ENCODE peak calls at places on chromosomes 3 and 15, in eight cellular contexts. D is MM.1S; A is upper lobe of right lung; W is tibial artery; G is naive thymus-derived CD4-positive, alpha-beta T cell; X is colonic mucosa; S is heart right ventricle; O is lower lobe of right lung. Y is an unnamed sample. For H3K4me1, the result is how much of the 10 kb centered on the place peaks cover.

GRCh38 chr15:63474810-63475316 is 29.5 kb upstream of the USP3 start:
- DNase-seq in D (peak), A (no peak), W (no peak), G (no peak), X (peak), S (no peak), O (peak), Y (peak)

GRCh38 chr3:140207541-140207940 is 272.6 kb downstream of the CLSTN2 start:
- DNase-seq in D (no peak), A (no peak), W (no peak), G (no peak), X (no peak), S (no peak), O (no peak), Y (no peak)

GRCh38 chr3:193132923-193133463 is 108.0 kb upstream of the PLAAT1 start:
- DNase-seq in D (no peak), A (no peak), W (no peak), G (no peak), X (no peak), S (no peak), O (no peak), Y (no peak)

GRCh38 chr3:159766563-159767185 is 222.0 kb upstream of the IL12A start:
- DNase-seq in D (peak), A (no peak), W (no peak), G (no peak), X (no peak), S (peak), O (no peak), Y (no peak)

GRCh38 chr3:116281313-116282143 is 163.8 kb downstream of the LSAMP start:
- DNase-seq in D (no peak), A (no peak), W (no peak), G (no peak), X (no peak), S (no peak), O (no peak), Y (no peak)

GRCh38 chr3:57434041-57434440 is 110.1 kb downstream of the DNAH12 start:
- DNase-seq in D (peak), A (no peak), W (no peak), G (no peak), X (no peak), S (no peak), O (no peak), Y (no peak)

GRCh38 chr15:40859206-40859851 is 14.7 kb downstream of the RHOV start:
- DNase-seq in D (peak), A (peak), W (peak), G (peak), X (peak), S (peak), O (peak), Y (peak)

GRCh38 chr15:78061963-78062427 is 15.5 kb downstream of the TBC1D2B start:
- DNase-seq in D (peak), A (no peak), W (peak), G (peak), X (no peak), S (no peak), O (no peak), Y (no peak)

GRCh38 chr15:48696627-48697312 is 51.3 kb upstream of the FBN1 start:
- DNase-seq in D (no peak), A (no peak), W (no peak), G (no peak), X (no peak), S (no peak), O (no peak), Y (no peak)

GRCh38 chr3:141477224-141477623 is 9.6 kb upstream of the RASA2 start:
- DNase-seq in D (no peak), A (no peak), W (no peak), G (no peak), X (no peak), S (no peak), O (no peak), Y (no peak)

GRCh38 chr15:61049934-61050333 is 179.2 kb downstream of the RORA start:
- DNase-seq in D (no peak), A (no peak), W (no peak), G (no peak), X (no peak), S (no peak), O (no peak), Y (no peak)

GRCh38 chr3:194661946-194662345 is 10.0 kb downstream of the LSG1 start:
- DNase-seq in D (no peak), A (no peak), W (no peak), G (no peak), X (no peak), S (no peak), O (no peak), Y (no peak)

GRCh38 chr3:50256978-50257890 is 11.7 kb upstream of the SEMA3B start:
- DNase-seq in D (peak), A (no peak), W (no peak), G (no peak), X (peak), S (no peak), O (no peak), Y (peak)

GRCh38 chr3:150268426-150269321 is 139.4 kb upstream of the TSC22D2 start:
- DNase-seq in D (no peak), A (no peak), W (no peak), G (no peak), X (peak), S (no peak), O (no peak), Y (peak)

GRCh38 chr3:46124216-46125143 is 83.6 kb downstream of the CCR1 start:
- DNase-seq in D (no peak), A (no peak), W (no peak), G (no peak), X (no peak), S (no peak), O (no peak), Y (no peak)

GRCh38 chr3:41317718-41318117 is 118.4 kb downstream of the CTNNB1 start:
- DNase-seq in D (no peak), A (no peak), W (no peak), G (no peak), X (no peak), S (no peak), O (no peak), Y (no peak)

GRCh38 chr3:184500344-184500923 is 61.2 kb upstream of the EPHB3 start:
- DNase-seq in D (peak), A (no peak), W (no peak), G (no peak), X (no peak), S (no peak), O (no peak), Y (no peak)

GRCh38 chr15:32856753-32857152 is 138.9 kb downstream of the GREM1 start:
- DNase-seq in D (no peak), A (no peak), W (no peak), G (no peak), X (no peak), S (no peak), O (no peak), Y (no peak)

GRCh38 chr3:66499881-66500574 is 794 bp downstream of the LRIG1 start:
- DNase-seq in D (no peak), A (peak), W (peak), G (peak), X (peak), S (peak), O (peak), Y (peak)

GRCh38 chr15:72116680-72117447 is 1.1 kb downstream of the MYO9A start:
- DNase-seq in D (no peak), A (no peak), W (no peak), G (peak), X (no peak), S (peak), O (no peak), Y (peak)

GRCh38 chr3:11154953-11155325 is 646 bp downstream of the HRH1 start:
- DNase-seq in D (no peak), A (no peak), W (peak), G (no peak), X (no peak), S (no peak), O (no peak), Y (no peak)

GRCh38 chr3:140758791-140759444 is 81.1 kb downstream of the TRIM42 start:
- DNase-seq in D (no peak), A (no peak), W (no peak), G (no peak), X (no peak), S (no peak), O (no peak), Y (no peak)

GRCh38 chr3:122961146-122961545 is 66.4 kb downstream of the SEMA5B start:
- DNase-seq in D (no peak), A (no peak), W (no peak), G (no peak), X (no peak), S (no peak), O (no peak), Y (no peak)

GRCh38 chr3:105829229-105829628 is 39.6 kb downstream of the CBLB start:
- DNase-seq in D (no peak), A (no peak), W (no peak), G (no peak), X (no peak), S (no peak), O (no peak), Y (no peak)

DNA sequence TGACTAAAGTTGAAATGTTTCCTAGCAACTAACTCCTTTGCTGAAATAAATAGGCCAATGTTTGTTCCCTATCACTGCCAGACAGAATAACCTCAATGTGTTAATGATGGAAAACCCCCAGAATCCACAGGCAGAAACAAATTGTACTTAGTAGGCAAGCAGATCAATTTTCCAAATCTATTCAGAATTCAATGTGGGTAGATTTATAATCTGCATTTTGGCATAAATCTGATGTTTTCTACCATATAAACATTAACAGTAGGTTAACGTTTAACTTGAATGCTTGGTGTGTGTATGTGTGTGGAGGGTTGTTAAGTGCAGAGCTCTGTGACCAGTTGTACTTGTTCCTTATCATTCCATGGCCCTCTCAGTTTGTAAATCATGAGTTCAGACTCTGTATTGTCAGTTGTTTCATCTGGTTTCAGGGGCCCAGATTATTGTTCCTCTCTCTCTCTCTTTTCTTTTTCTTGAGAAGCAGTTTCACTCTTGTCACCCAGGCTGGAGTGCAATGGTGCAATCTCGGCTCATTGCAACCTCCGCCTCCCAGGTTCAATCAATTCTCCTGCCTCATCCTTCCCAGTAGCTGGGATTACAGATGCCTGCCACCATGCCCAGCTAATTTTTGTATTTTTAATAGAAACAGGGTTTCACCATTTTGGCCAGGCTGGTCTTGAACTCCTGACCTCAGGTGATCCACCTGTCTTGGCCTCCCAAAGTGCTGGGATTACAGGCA is 32.8 kb downstream of the PLSCR1 start:
- DNase-seq in D (no peak), A (no peak), W (no peak), G (no peak), X (no peak), S (no peak), O (no peak), Y (no peak)
- H3K27ac ChIP-seq in D (no peak), A (no peak), W (no peak), G (no peak), X (peak), S (no peak), O (no peak), Y (peak)

GRCh38 chr3:8500208-8500961 is 1.2 kb upstream of the LMCD1 start:
- DNase-seq in D (no peak), A (no peak), W (no peak), G (no peak), X (no peak), S (no peak), O (no peak), Y (peak)
- H3K4me1 ChIP-seq in D (under half), A (under half), W (under half), G (under half), X (under half), S (half or more), O (under half), Y (under half)

DNA sequence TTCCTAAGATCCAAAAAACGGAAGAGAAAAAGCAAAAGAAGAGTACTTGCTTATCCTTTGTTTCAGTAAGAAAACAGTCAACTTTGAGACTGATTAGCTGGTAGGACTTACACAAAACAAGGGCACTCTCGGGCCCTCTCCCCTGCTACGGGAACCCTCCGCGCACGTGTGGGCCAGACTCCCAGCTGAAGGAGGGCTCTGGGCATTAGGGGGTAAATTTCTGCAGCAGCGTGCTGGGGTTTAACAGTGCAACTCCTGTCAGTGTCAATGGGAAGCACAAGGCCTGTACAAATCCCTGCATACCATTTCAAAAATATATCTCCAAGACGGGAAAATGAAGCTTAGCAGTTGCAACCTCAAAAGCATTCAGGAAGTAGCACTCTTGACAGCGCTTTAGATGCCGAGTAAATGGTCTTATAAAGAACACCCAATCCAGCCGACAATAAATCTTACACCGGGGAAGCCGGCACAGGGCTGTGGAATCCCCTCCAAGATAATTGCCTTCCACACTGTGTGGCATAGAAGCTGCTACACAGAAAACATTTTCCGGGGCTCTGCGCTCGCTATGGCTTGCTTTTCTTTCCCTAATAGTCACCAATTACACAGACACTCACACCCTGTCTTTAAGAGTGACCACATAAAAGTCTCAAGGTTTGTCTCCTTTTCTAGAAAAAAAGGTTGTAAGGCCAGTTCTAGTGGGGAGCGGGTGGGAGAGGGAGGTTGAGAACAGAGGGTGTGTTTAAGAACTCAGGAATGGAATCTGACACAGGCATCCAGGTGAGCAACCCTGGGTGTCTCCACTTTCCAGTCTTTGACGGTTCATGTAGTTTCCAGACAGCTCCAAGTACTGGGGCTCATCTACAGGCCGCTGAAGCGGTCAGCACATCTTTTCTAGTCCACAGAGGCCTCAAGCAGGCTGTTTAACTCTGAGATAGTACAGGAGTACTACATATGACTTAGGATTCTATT is 512.7 kb downstream of the FOXP1 start:
- DNase-seq in D (no peak), A (no peak), W (no peak), G (no peak), X (no peak), S (no peak), O (no peak), Y (no peak)
- H3K27ac ChIP-seq in D (no peak), A (no peak), W (peak), G (peak), X (peak), S (no peak), O (no peak), Y (no peak)

GRCh38 chr15:80160570-80161156 is 7.9 kb downstream of the FAH start:
- DNase-seq in D (peak), A (peak), W (peak), G (no peak), X (peak), S (peak), O (peak), Y (no peak)

GRCh38 chr15:80162059-80162554 is 9.3 kb downstream of the FAH start:
- DNase-seq in D (no peak), A (no peak), W (no peak), G (no peak), X (no peak), S (no peak), O (no peak), Y (no peak)

GRCh38 chr15:80159301-80159700 is 6.5 kb downstream of the FAH start:
- DNase-seq in D (no peak), A (no peak), W (no peak), G (no peak), X (no peak), S (no peak), O (no peak), Y (no peak)

GRCh38 chr15:80161473-80162016 is 8.7 kb downstream of the FAH start:
- DNase-seq in D (no peak), A (no peak), W (no peak), G (no peak), X (no peak), S (no peak), O (no peak), Y (no peak)

GRCh38 chr15:80159811-80160569 is 7.2 kb downstream of the FAH start:
- DNase-seq in D (no peak), A (no peak), W (peak), G (no peak), X (no peak), S (no peak), O (no peak), Y (no peak)
- H3K4me1 ChIP-seq in D (under half), A (under half), W (under half), G (under half), X (under half), S (half or more), O (under half), Y (under half)

GRCh38 chr15:59335197-59335786 is 37.4 kb downstream of the MYO1E start:
- DNase-seq in D (no peak), A (no peak), W (no peak), G (no peak), X (no peak), S (no peak), O (no peak), Y (no peak)

GRCh38 chr15:59330649-59331048 is 42.0 kb downstream of the MYO1E start:
- DNase-seq in D (no peak), A (no peak), W (no peak), G (no peak), X (no peak), S (no peak), O (no peak), Y (no peak)

GRCh38 chr15:59332009-59332408 is 40.7 kb downstream of the MYO1E start:
- DNase-seq in D (no peak), A (no peak), W (no peak), G (no peak), X (no peak), S (no peak), O (no peak), Y (no peak)

GRCh38 chr15:59334063-59334415 is 38.6 kb downstream of the MYO1E start:
- DNase-seq in D (no peak), A (no peak), W (no peak), G (no peak), X (no peak), S (no peak), O (no peak), Y (no peak)

GRCh38 chr15:59333401-59334062 is 39.1 kb downstream of the MYO1E start:
- DNase-seq in D (no peak), A (no peak), W (no peak), G (no peak), X (no peak), S (no peak), O (no peak), Y (no peak)
- H3K27ac ChIP-seq in D (no peak), A (no peak), W (no peak), G (no peak), X (no peak), S (no peak), O (no peak), Y (peak)

GRCh38 chr3:174440741-174441587 is 418.2 kb upstream of the NAALADL2 start:
- DNase-seq in D (peak), A (peak), W (peak), G (peak), X (peak), S (peak), O (peak), Y (peak)
- H3K4me1 ChIP-seq in D (under half), A (under half), W (under half), G (under half), X (under half), S (under half), O (under half), Y (under half)

DNA sequence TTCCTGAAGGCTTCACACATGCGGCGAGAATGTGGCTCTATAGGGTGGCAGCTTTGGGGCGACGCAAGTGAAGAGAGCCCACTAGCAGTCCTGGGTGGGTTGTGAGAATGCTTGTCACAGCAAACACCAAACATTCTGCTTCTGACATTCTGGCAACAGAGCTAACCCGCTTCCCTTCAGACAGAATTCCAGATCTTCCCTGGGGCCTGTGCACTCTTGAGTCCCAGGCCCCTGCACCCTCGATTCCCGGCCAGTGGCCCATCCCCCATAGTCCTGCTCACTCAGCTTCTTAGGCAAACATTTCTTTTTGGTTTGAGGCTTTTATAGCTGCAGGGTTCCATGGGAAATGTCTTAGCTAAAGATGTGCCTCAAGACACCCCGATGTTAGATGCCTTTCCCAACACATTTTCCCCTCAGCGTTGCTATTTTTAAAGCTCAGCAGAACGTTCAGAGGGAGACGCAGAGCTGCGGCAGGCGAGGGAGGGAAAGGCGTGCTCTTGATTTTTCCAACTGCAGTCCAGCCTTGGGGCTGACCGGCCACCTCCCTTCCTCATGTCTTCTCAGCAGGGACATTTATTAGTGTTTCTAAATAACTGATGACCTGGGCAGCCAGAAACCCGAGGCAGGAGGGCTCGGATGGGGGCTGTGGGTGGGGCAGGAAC is 35.2 kb downstream of the ABTB1 start:
- DNase-seq in D (no peak), A (peak), W (peak), G (no peak), X (no peak), S (peak), O (peak), Y (no peak)
- H3K27ac ChIP-seq in D (no peak), A (peak), W (peak), G (no peak), X (no peak), S (peak), O (no peak), Y (no peak)

Y was measured in body of pancreas.